ENCODE peak calls at places on chromosomes 5 and 9, in five cellular contexts. P is suprapubic skin, A is GM23338, F is AG04450, T is brain microvascular endothelial cell. S is an unnamed sample.

GRCh38 chr5:142915840-142916424 is 145.8 kb downstream of the ARHGAP26 start:
- DNase-seq in T (no peak), P (no peak), F (no peak), A (peak), S (no peak)

GRCh38 chr9:27888661-27889295 is 315.5 kb upstream of the C9orf72 start:
- DNase-seq in P (no peak), A (peak), T (peak), F (no peak), S (no peak)

GRCh38 chr5:61732796-61733195 is 400.7 kb downstream of the ZSWIM6 start:
- DNase-seq in A (peak), T (no peak), F (no peak), P (no peak), S (no peak)

GRCh38 chr5:135493406-135494180 is 41.4 kb upstream of the TIFAB start:
- DNase-seq in P (no peak), F (peak), A (peak), T (peak), S (peak)

GRCh38 chr9:87040410-87041009 is 93.2 kb upstream of the GAS1 start:
- DNase-seq in P (no peak), T (no peak), A (no peak), F (no peak), S (no peak)

GRCh38 chr5:132267931-132268501 is 10.5 kb downstream of the PDLIM4 start:
- DNase-seq in T (no peak), F (no peak), P (no peak), A (no peak), S (no peak)

GRCh38 chr5:138459311-138459710 is 6.0 kb upstream of the EGR1 start:
- DNase-seq in T (no peak), F (no peak), P (no peak), A (no peak), S (no peak)

GRCh38 chr5:180100621-180101450 is 29.3 kb upstream of the RNF130 start:
- DNase-seq in P (peak), T (no peak), A (no peak), F (no peak), S (no peak)

GRCh38 chr5:138955013-138955660 is 80.0 kb upstream of the LRRTM2 start:
- DNase-seq in F (no peak), A (no peak), P (no peak), T (no peak), S (no peak)

GRCh38 chr5:98785244-98785643 is 11.8 kb downstream of the RGMB start:
- DNase-seq in T (no peak), F (no peak), P (no peak), A (no peak), S (no peak)

GRCh38 chr9:123914517-123915199 is 15.3 kb downstream of the DENND1A start:
- DNase-seq in F (no peak), P (no peak), A (no peak), T (no peak), S (no peak)

GRCh38 chr5:169116961-169117461 is 183.9 kb downstream of the SLIT3 start:
- DNase-seq in F (no peak), T (no peak), A (peak), P (no peak), S (no peak)

GRCh38 chr5:147859962-147860640 is 18.4 kb upstream of the SCGB3A2 start:
- DNase-seq in T (no peak), F (no peak), A (peak), P (no peak), S (no peak)

GRCh38 chr5:31731710-31732301 is 92.9 kb downstream of the PDZD2 start:
- DNase-seq in F (no peak), T (no peak), P (no peak), A (no peak), S (no peak)

GRCh38 chr5:163509288-163510040 is 4.0 kb downstream of the MAT2B start:
- DNase-seq in F (no peak), A (peak), P (no peak), T (peak), S (no peak)

GRCh38 chr5:2888520-2889060 is 137.1 kb upstream of the IRX2 start:
- DNase-seq in A (no peak), F (no peak), P (no peak), T (no peak), S (no peak)

GRCh38 chr5:73938280-73938937 is 312.4 kb downstream of the ARHGEF28 start:
- DNase-seq in T (peak), F (peak), P (no peak), A (no peak), S (peak)

GRCh38 chr5:176528301-176528700 is 8.9 kb downstream of the RNF44 start:
- DNase-seq in T (no peak), A (no peak), F (no peak), P (no peak), S (no peak)

GRCh38 chr5:90873033-90873517 is 314.5 kb downstream of the ADGRV1 start:
- DNase-seq in F (no peak), T (no peak), A (no peak), P (no peak), S (no peak)

GRCh38 chr9:91063471-91063870 is 261.9 kb downstream of the SYK start:
- DNase-seq in T (no peak), A (no peak), P (no peak), F (no peak), S (no peak)

GRCh38 chr9:78441396-78441795 is 144.5 kb downstream of the PSAT1 start:
- DNase-seq in F (no peak), A (no peak), P (no peak), T (no peak), S (no peak)

GRCh38 chr5:472076-472655 is 29.2 kb downstream of the EXOC3 start:
- DNase-seq in T (no peak), F (no peak), P (peak), A (no peak), S (no peak)

GRCh38 chr5:470961-471749 is 28.2 kb downstream of the EXOC3 start:
- DNase-seq in A (no peak), T (no peak), F (no peak), P (peak), S (no peak)

GRCh38 chr5:472656-473343 is 29.8 kb downstream of the EXOC3 start:
- DNase-seq in A (peak), F (peak), T (peak), P (peak), S (no peak)

GRCh38 chr5:469752-470483 is 26.9 kb downstream of the EXOC3 start:
- DNase-seq in P (peak), A (no peak), T (no peak), F (no peak), S (no peak)

DNA sequence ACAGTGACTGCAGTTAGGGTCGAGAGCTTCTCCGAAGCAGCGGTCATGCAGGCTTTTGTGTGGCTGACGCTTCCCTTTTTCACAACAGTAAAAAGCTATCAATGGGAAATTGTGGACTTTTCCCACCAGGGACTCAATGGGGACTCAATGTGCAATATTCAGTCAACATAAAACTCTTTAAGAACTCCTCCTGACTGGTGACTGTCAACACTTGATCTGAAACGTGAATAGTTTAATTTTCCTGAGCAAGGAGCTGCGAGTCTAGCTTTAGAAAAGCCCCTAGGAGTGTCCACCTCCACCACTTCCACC is 28.7 kb downstream of the EXOC3 start:
- DNase-seq in T (no peak), P (no peak), A (no peak), F (no peak), S (no peak)
- H3K4me3 ChIP-seq in T (peak), P (peak), A (peak), F (peak), S (peak)

GRCh38 chr5:174093132-174093531 is 47.6 kb downstream of the NSG2 start:
- DNase-seq in T (no peak), A (peak), P (no peak), F (no peak), S (no peak)

GRCh38 chr5:174098694-174099093 is 53.2 kb downstream of the NSG2 start:
- DNase-seq in T (no peak), P (no peak), F (no peak), A (no peak), S (no peak)

GRCh38 chr5:174097486-174098185 is 52.1 kb downstream of the NSG2 start:
- DNase-seq in T (no peak), P (no peak), A (no peak), F (no peak), S (no peak)

GRCh38 chr5:174094857-174095606 is 49.5 kb downstream of the NSG2 start:
- DNase-seq in P (no peak), F (no peak), A (no peak), T (no peak), S (no peak)

DNA sequence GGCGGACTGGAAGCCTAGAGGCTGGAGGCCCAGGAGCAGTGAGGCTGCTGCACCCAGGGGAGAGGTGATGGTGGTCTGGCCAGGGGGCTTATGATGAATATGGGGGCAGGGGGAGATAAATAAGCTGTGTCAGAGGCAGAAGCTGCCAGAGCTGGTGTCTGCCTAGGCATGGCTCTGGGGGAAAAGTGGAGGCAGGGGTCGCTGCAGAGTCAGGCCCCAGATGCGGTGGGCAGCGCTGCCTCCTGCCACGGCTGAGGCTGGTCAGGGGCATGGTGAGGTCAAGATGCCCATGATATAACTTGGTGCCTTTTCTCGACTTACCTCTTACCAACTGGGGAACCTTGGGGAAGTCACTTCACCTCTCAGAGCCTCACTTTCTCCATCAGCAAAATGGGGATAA is 51.1 kb downstream of the NSG2 start:
- DNase-seq in A (no peak), T (no peak), F (no peak), P (no peak), S (no peak)
- TF ChIP-seq CTCF in A (no peak), T (no peak), F (no peak), P (no peak), S (no peak)

GRCh38 chr5:16737173-16737572 is 120.4 kb upstream of the RETREG1 start:
- DNase-seq in F (no peak), T (no peak), P (no peak), A (no peak), S (no peak)
- H3K4me3 ChIP-seq in F (no peak), T (no peak), P (no peak), A (peak), S (no peak)

DNA sequence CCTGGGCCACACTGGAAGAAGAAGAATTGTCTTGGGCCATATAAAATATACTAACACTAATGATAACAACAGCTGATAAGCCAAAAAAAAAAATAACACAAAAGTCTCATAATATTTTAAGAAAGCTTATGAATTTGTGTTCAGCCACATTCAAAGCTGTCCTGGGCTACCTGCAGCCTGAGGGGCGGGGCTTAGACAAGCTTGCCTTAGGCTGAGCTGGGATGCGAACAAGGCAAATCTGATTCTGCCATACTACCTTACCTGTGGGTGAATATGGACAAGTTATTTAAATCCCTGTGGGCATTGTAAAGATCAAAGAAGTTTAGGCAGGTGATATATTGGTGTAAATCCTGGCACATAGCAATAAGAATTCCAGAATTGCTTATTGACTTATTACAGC is 212.3 kb upstream of the ATP10B start:
- DNase-seq in T (no peak), A (peak), P (no peak), F (no peak), S (no peak)
- TF ChIP-seq CTCF in T (no peak), A (no peak), P (no peak), F (no peak), S (no peak)

GRCh38 chr5:60722416-60722815 is 22.4 kb upstream of the DEPDC1B start:
- DNase-seq in A (no peak), F (no peak), T (no peak), P (no peak), S (no peak)

GRCh38 chr5:60724126-60724525 is 24.2 kb upstream of the DEPDC1B start:
- DNase-seq in F (no peak), T (no peak), A (no peak), P (no peak), S (no peak)

GRCh38 chr5:60718186-60718892 is 18.4 kb upstream of the DEPDC1B start:
- DNase-seq in P (no peak), A (no peak), T (no peak), F (no peak), S (no peak)

GRCh38 chr5:60719329-60719728 is 19.4 kb upstream of the DEPDC1B start:
- DNase-seq in P (no peak), A (no peak), F (no peak), T (no peak), S (no peak)
- H3K4me3 ChIP-seq in P (no peak), A (no peak), F (no peak), T (no peak), S (no peak)

S was measured in epithelial cell of proximal tubule.